ENCODE peak calls at places on chromosomes 5 and 9, in ten cellular contexts. Z is posterior cingulate gyrus; S is fibroblast of mammary gland; J is naive thymus-derived CD8-positive, alpha-beta T cell; T is fibroblast of pulmonary artery; O is CD8-positive, alpha-beta memory T cell; F is stimulated activated CD4-positive, alpha-beta T cell treated with anti-CD3 and anti-CD28 coated beads, Interleukin-2, amount 100 ng/mL, for 48 hours; U is GM23248; E is T1000; W is hypothalamus. K is an unnamed sample.

GRCh38 chr9:123000371-123001068 is 32.9 kb upstream of the GPR21 start:
- DNase-seq in U (peak), J (no peak), T (peak), E (no peak), F (no peak), O (no peak), Z (no peak), W (no peak), S (no peak), K (no peak)

GRCh38 chr9:123453904-123454321 is 97.9 kb downstream of the CRB2 start:
- DNase-seq in U (no peak), S (no peak), J (no peak), E (no peak), F (no peak), O (no peak), W (peak), T (peak), Z (peak), K (no peak)

GRCh38 chr9:130681769-130682489 is 11.7 kb upstream of the EXOSC2 start:
- DNase-seq in Z (no peak), J (peak), T (no peak), S (no peak), O (no peak), E (no peak), U (no peak), F (no peak), W (no peak), K (no peak)

GRCh38 chr5:10655041-10655685 is 91.3 kb downstream of the ANKRD33B start:
- DNase-seq in Z (no peak), U (no peak), S (peak), T (no peak), E (peak), W (no peak), O (no peak), F (no peak), J (no peak), K (no peak)

GRCh38 chr9:109020581-109020980 is 7.3 kb upstream of the CTNNAL1 start:
- DNase-seq in E (no peak), Z (no peak), O (no peak), F (no peak), T (no peak), W (no peak), J (no peak), U (no peak), S (no peak), K (no peak)

GRCh38 chr9:469672-470040 is 255.0 kb downstream of the DOCK8 start:
- DNase-seq in O (peak), W (no peak), U (no peak), T (no peak), S (no peak), E (no peak), F (peak), J (no peak), Z (peak), K (peak)

GRCh38 chr9:135766707-135767106 is 64.7 kb downstream of the KCNT1 start:
- DNase-seq in Z (no peak), J (no peak), O (no peak), W (no peak), S (no peak), T (no peak), E (no peak), U (no peak), F (no peak), K (no peak)

GRCh38 chr5:57989378-57989777 is 470.5 kb downstream of the PLK2 start:
- DNase-seq in Z (no peak), F (no peak), T (peak), W (no peak), U (peak), S (peak), E (no peak), O (no peak), J (no peak), K (no peak)

GRCh38 chr9:109427886-109428285 is 70.2 kb downstream of the PTPN3 start:
- DNase-seq in S (no peak), J (no peak), T (no peak), F (no peak), E (no peak), Z (no peak), O (no peak), W (no peak), U (no peak), K (no peak)

GRCh38 chr5:158951951-158952545 is 147.7 kb downstream of the EBF1 start:
- DNase-seq in T (no peak), E (no peak), F (no peak), J (no peak), U (no peak), W (no peak), Z (no peak), O (no peak), S (no peak), K (no peak)

GRCh38 chr9:95511952-95512750 is 4.6 kb downstream of the PTCH1 start:
- DNase-seq in E (no peak), Z (no peak), F (no peak), O (no peak), W (peak), U (peak), S (no peak), T (peak), J (peak), K (no peak)

GRCh38 chr5:172322028-172322965 is 38.7 kb upstream of the UBTD2 start:
- DNase-seq in U (no peak), Z (no peak), T (no peak), O (no peak), E (no peak), J (no peak), S (no peak), W (no peak), F (no peak), K (no peak)

GRCh38 chr5:98309785-98310566 is 463.5 kb upstream of the RGMB start:
- DNase-seq in Z (no peak), F (no peak), U (peak), S (peak), W (no peak), E (peak), T (peak), J (no peak), O (no peak), K (no peak)

GRCh38 chr5:95709967-95710650 is 21.0 kb upstream of the RHOBTB3 start:
- DNase-seq in E (no peak), J (no peak), F (no peak), W (peak), S (no peak), T (peak), U (no peak), O (no peak), Z (no peak), K (no peak)

GRCh38 chr9:89410022-89410421 is 87.9 kb downstream of the SEMA4D start:
- DNase-seq in Z (no peak), E (no peak), S (no peak), O (no peak), J (no peak), F (no peak), W (no peak), T (no peak), U (no peak), K (no peak)

GRCh38 chr5:155049569-155050383 is 36.2 kb downstream of the KIF4B start:
- DNase-seq in T (peak), J (no peak), F (no peak), W (no peak), O (no peak), Z (no peak), E (no peak), U (peak), S (no peak), K (no peak)

GRCh38 chr5:160266752-160267345 is 37.5 kb downstream of the FABP6 start:
- DNase-seq in J (no peak), W (no peak), O (no peak), T (no peak), Z (no peak), S (no peak), E (no peak), U (no peak), F (no peak), K (no peak)

GRCh38 chr9:98942906-98943681 is 613 bp upstream of the COL15A1 start:
- DNase-seq in Z (no peak), F (no peak), O (no peak), E (no peak), S (no peak), U (peak), T (no peak), J (no peak), W (no peak), K (no peak)

GRCh38 chr5:173010547-173011464 is 27.2 kb downstream of the ATP6V0E1 start:
- DNase-seq in W (peak), S (peak), E (no peak), U (peak), O (no peak), Z (peak), T (peak), F (no peak), J (no peak), K (no peak)

GRCh38 chr5:74641778-74642542 is 1.4 kb upstream of the ENC1 start:
- DNase-seq in J (peak), W (peak), F (no peak), O (no peak), U (peak), E (peak), Z (peak), T (peak), S (peak), K (peak)

GRCh38 chr5:133552925-133553525 is 59.3 kb downstream of the FSTL4 start:
- DNase-seq in T (peak), F (peak), U (peak), J (peak), S (peak), O (peak), Z (peak), W (peak), E (no peak), K (peak)

GRCh38 chr5:456351-457194 is 13.6 kb downstream of the EXOC3 start:
- DNase-seq in F (no peak), W (no peak), U (no peak), S (no peak), J (no peak), O (no peak), Z (no peak), T (no peak), E (no peak), K (no peak)